ENCODE peak calls at places on chromosomes 3 and 15, in eight cellular contexts. One of them, this sample, is unnamed.

GRCh38 chr3:49006591-49007067 is 562 bp upstream of the WDR6 start:
- DNase-seq in suprapubic skin: peak
- DNase-seq in kidney: peak
- DNase-seq in vagina: no peak
- DNase-seq in GM10248: no peak
- DNase-seq in A549: no peak
- DNase-seq in AG04449: no peak
- DNase-seq in IMR-90: peak
- DNase-seq in this sample: no peak

GRCh38 chr3:170055209-170055608 is 17.4 kb downstream of the GPR160 start:
- DNase-seq in GM10248: peak
- DNase-seq in suprapubic skin: no peak
- DNase-seq in kidney: no peak
- DNase-seq in IMR-90: peak
- DNase-seq in AG04449: no peak
- DNase-seq in A549: no peak
- DNase-seq in vagina: no peak
- DNase-seq in this sample: no peak

GRCh38 chr15:88800026-88800425 is 3.2 kb upstream of the ACAN start:
- DNase-seq in AG04449: no peak
- DNase-seq in suprapubic skin: no peak
- DNase-seq in A549: peak
- DNase-seq in GM10248: no peak
- DNase-seq in kidney: no peak
- DNase-seq in IMR-90: peak
- DNase-seq in vagina: no peak
- DNase-seq in this sample: no peak

GRCh38 chr3:101809178-101810022 is 30.4 kb downstream of the NXPE3 start:
- DNase-seq in AG04449: no peak
- DNase-seq in suprapubic skin: no peak
- DNase-seq in A549: peak
- DNase-seq in IMR-90: peak
- DNase-seq in kidney: no peak
- DNase-seq in vagina: no peak
- DNase-seq in GM10248: peak
- DNase-seq in this sample: no peak

GRCh38 chr3:109819786-109820185 is 482.4 kb upstream of the DPPA4 start:
- DNase-seq in vagina: no peak
- DNase-seq in IMR-90: no peak
- DNase-seq in kidney: no peak
- DNase-seq in suprapubic skin: no peak
- DNase-seq in GM10248: no peak
- DNase-seq in AG04449: no peak
- DNase-seq in A549: no peak
- DNase-seq in this sample: no peak

GRCh38 chr15:51736646-51737537 is 563 bp downstream of the LYSMD2 start:
- DNase-seq in vagina: no peak
- DNase-seq in AG04449: no peak
- DNase-seq in suprapubic skin: peak
- DNase-seq in IMR-90: no peak
- DNase-seq in GM10248: peak
- DNase-seq in kidney: peak
- DNase-seq in A549: peak
- DNase-seq in this sample: no peak

GRCh38 chr3:76912966-76913365 is 126.9 kb upstream of the ROBO2 start:
- DNase-seq in IMR-90: peak
- DNase-seq in suprapubic skin: no peak
- DNase-seq in A549: no peak
- DNase-seq in GM10248: no peak
- DNase-seq in AG04449: no peak
- DNase-seq in kidney: no peak
- DNase-seq in vagina: no peak
- DNase-seq in this sample: no peak

GRCh38 chr3:54756330-54756731 is 171.5 kb downstream of the LRTM1 start:
- DNase-seq in kidney: no peak
- DNase-seq in GM10248: no peak
- DNase-seq in IMR-90: peak
- DNase-seq in vagina: no peak
- DNase-seq in AG04449: peak
- DNase-seq in A549: no peak
- DNase-seq in suprapubic skin: no peak
- DNase-seq in this sample: no peak

GRCh38 chr3:189404797-189405484 is 226.2 kb upstream of the TP63 start:
- DNase-seq in AG04449: no peak
- DNase-seq in vagina: no peak
- DNase-seq in A549: peak
- DNase-seq in GM10248: peak
- DNase-seq in suprapubic skin: no peak
- DNase-seq in IMR-90: no peak
- DNase-seq in kidney: no peak
- DNase-seq in this sample: no peak

GRCh38 chr15:67137319-67137718 is 71.9 kb downstream of the SMAD3 start:
- DNase-seq in AG04449: no peak
- DNase-seq in IMR-90: no peak
- DNase-seq in kidney: no peak
- DNase-seq in GM10248: no peak
- DNase-seq in suprapubic skin: no peak
- DNase-seq in A549: no peak
- DNase-seq in vagina: no peak
- DNase-seq in this sample: no peak

GRCh38 chr3:40191850-40192448 is 117.6 kb upstream of the EIF1B start:
- DNase-seq in suprapubic skin: no peak
- DNase-seq in A549: peak
- DNase-seq in GM10248: peak
- DNase-seq in vagina: peak
- DNase-seq in kidney: no peak
- DNase-seq in AG04449: no peak
- DNase-seq in IMR-90: peak
- DNase-seq in this sample: peak

GRCh38 chr3:34037263-34037662 is 238.8 kb downstream of the PDCD6IP start:
- DNase-seq in A549: no peak
- DNase-seq in GM10248: no peak
- DNase-seq in kidney: no peak
- DNase-seq in suprapubic skin: no peak
- DNase-seq in IMR-90: no peak
- DNase-seq in AG04449: no peak
- DNase-seq in vagina: no peak
- DNase-seq in this sample: no peak

GRCh38 chr15:71002321-71002720 is 109.7 kb downstream of the LRRC49 start:
- DNase-seq in kidney: no peak
- DNase-seq in IMR-90: peak
- DNase-seq in AG04449: peak
- DNase-seq in suprapubic skin: no peak
- DNase-seq in GM10248: no peak
- DNase-seq in vagina: no peak
- DNase-seq in A549: no peak
- DNase-seq in this sample: no peak

GRCh38 chr3:158839966-158840365 is 38.1 kb downstream of the MFSD1 start:
- DNase-seq in AG04449: no peak
- DNase-seq in suprapubic skin: no peak
- DNase-seq in kidney: no peak
- DNase-seq in A549: no peak
- DNase-seq in IMR-90: no peak
- DNase-seq in vagina: no peak
- DNase-seq in GM10248: no peak
- DNase-seq in this sample: no peak

GRCh38 chr15:66704783-66705113 is 2.7 kb downstream of the SMAD6 start:
- DNase-seq in AG04449: no peak
- DNase-seq in GM10248: no peak
- DNase-seq in vagina: no peak
- DNase-seq in A549: no peak
- DNase-seq in IMR-90: no peak
- DNase-seq in kidney: no peak
- DNase-seq in suprapubic skin: no peak
- DNase-seq in this sample: no peak

GRCh38 chr3:101603184-101603583 is 29.2 kb downstream of the PCNP start:
- DNase-seq in AG04449: no peak
- DNase-seq in kidney: no peak
- DNase-seq in IMR-90: no peak
- DNase-seq in vagina: no peak
- DNase-seq in suprapubic skin: no peak
- DNase-seq in A549: no peak
- DNase-seq in GM10248: no peak
- DNase-seq in this sample: no peak

GRCh38 chr3:171865191-171865865 is 22.2 kb downstream of the TMEM212 start:
- DNase-seq in A549: no peak
- DNase-seq in kidney: no peak
- DNase-seq in suprapubic skin: no peak
- DNase-seq in IMR-90: no peak
- DNase-seq in vagina: no peak
- DNase-seq in GM10248: no peak
- DNase-seq in AG04449: no peak
- DNase-seq in this sample: no peak

GRCh38 chr15:74144153-74144775 is 13.9 kb downstream of the ISLR2 start:
- DNase-seq in vagina: no peak
- DNase-seq in suprapubic skin: no peak
- DNase-seq in A549: peak
- DNase-seq in kidney: no peak
- DNase-seq in GM10248: no peak
- DNase-seq in AG04449: no peak
- DNase-seq in IMR-90: no peak
- DNase-seq in this sample: no peak

GRCh38 chr3:152309031-152309430 is 40.3 kb downstream of the MBNL1 start:
- DNase-seq in IMR-90: no peak
- DNase-seq in AG04449: no peak
- DNase-seq in A549: no peak
- DNase-seq in GM10248: no peak
- DNase-seq in suprapubic skin: no peak
- DNase-seq in vagina: no peak
- DNase-seq in kidney: no peak
- DNase-seq in this sample: no peak

GRCh38 chr3:167684389-167684993 is 30.7 kb upstream of the WDR49 start:
- DNase-seq in kidney: no peak
- DNase-seq in AG04449: peak
- DNase-seq in vagina: no peak
- DNase-seq in suprapubic skin: no peak
- DNase-seq in A549: peak
- DNase-seq in GM10248: peak
- DNase-seq in IMR-90: peak
- DNase-seq in this sample: no peak

GRCh38 chr3:50607271-50608091 is 4.1 kb downstream of the CISH start:
- DNase-seq in IMR-90: no peak
- DNase-seq in AG04449: no peak
- DNase-seq in vagina: no peak
- DNase-seq in A549: no peak
- DNase-seq in suprapubic skin: no peak
- DNase-seq in kidney: peak
- DNase-seq in GM10248: no peak
- DNase-seq in this sample: no peak

GRCh38 chr15:77546050-77546501 is 86.6 kb downstream of the LINGO1 start:
- DNase-seq in GM10248: no peak
- DNase-seq in kidney: peak
- DNase-seq in suprapubic skin: no peak
- DNase-seq in vagina: no peak
- DNase-seq in A549: peak
- DNase-seq in AG04449: peak
- DNase-seq in IMR-90: peak
- DNase-seq in this sample: no peak

GRCh38 chr3:54345976-54346375 is 223.6 kb downstream of the CACNA2D3 start:
- DNase-seq in A549: no peak
- DNase-seq in suprapubic skin: no peak
- DNase-seq in kidney: no peak
- DNase-seq in AG04449: no peak
- DNase-seq in IMR-90: no peak
- DNase-seq in vagina: peak
- DNase-seq in GM10248: no peak
- DNase-seq in this sample: no peak

DNA sequence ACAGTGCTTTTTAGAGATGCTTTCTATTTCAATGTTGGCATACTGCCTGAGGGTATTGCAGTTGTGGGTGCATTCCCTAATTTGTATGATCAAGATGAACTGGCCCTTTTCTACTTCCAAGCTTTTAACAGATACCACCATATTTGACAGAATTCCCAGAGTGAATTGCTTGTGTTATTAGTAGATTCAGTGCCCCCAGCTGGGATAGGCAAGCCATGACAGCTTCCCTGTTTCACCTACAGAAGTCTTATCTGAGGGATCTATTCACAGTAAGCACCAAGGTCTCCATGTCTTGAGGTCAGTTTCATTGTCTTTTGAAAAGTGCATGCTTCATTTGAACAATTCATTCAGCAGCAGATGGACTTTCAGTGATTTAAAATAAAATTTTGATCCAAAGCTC is 68.8 kb upstream of the GOLGA6B start:
- DNase-seq in IMR-90: peak
- DNase-seq in kidney: no peak
- DNase-seq in vagina: no peak
- DNase-seq in GM10248: no peak
- DNase-seq in A549: peak
- DNase-seq in AG04449: no peak
- DNase-seq in suprapubic skin: no peak
- DNase-seq in this sample: no peak
- TF ChIP-seq CTCF in IMR-90: peak
- TF ChIP-seq CTCF in kidney: no peak
- TF ChIP-seq CTCF in vagina: no peak
- TF ChIP-seq CTCF in GM10248: peak
- TF ChIP-seq CTCF in A549: no peak
- TF ChIP-seq CTCF in AG04449: no peak
- TF ChIP-seq CTCF in suprapubic skin: no peak
- TF ChIP-seq CTCF in this sample: peak

GRCh38 chr15:100972975-100973350 is 53.8 kb downstream of the LRRK1 start:
- DNase-seq in suprapubic skin: no peak
- DNase-seq in kidney: peak
- DNase-seq in IMR-90: no peak
- DNase-seq in vagina: no peak
- DNase-seq in A549: no peak
- DNase-seq in AG04449: no peak
- DNase-seq in GM10248: no peak
- DNase-seq in this sample: no peak
- TF ChIP-seq CTCF in suprapubic skin: no peak
- TF ChIP-seq CTCF in kidney: no peak
- TF ChIP-seq CTCF in IMR-90: no peak
- TF ChIP-seq CTCF in vagina: no peak
- TF ChIP-seq CTCF in A549: no peak
- TF ChIP-seq CTCF in AG04449: no peak
- TF ChIP-seq CTCF in GM10248: no peak
- TF ChIP-seq CTCF in this sample: no peak

GRCh38 chr15:48177875-48178611 is at the start of gene MYEF2:
- DNase-seq in vagina: no peak
- DNase-seq in AG04449: no peak
- DNase-seq in GM10248: peak
- DNase-seq in kidney: peak
- DNase-seq in suprapubic skin: peak
- DNase-seq in IMR-90: peak
- DNase-seq in A549: peak
- DNase-seq in this sample: peak
- TF ChIP-seq CTCF in vagina: no peak
- TF ChIP-seq CTCF in AG04449: no peak
- TF ChIP-seq CTCF in GM10248: no peak
- TF ChIP-seq CTCF in kidney: no peak
- TF ChIP-seq CTCF in suprapubic skin: no peak
- TF ChIP-seq CTCF in IMR-90: no peak
- TF ChIP-seq CTCF in A549: no peak
- TF ChIP-seq CTCF in this sample: no peak

GRCh38 chr3:65251375-65251774 is 563.6 kb upstream of the ADAMTS9 start:
- DNase-seq in kidney: no peak
- DNase-seq in IMR-90: no peak
- DNase-seq in AG04449: no peak
- DNase-seq in vagina: no peak
- DNase-seq in A549: no peak
- DNase-seq in GM10248: no peak
- DNase-seq in suprapubic skin: no peak
- DNase-seq in this sample: no peak

GRCh38 chr3:65246561-65246960 is 558.8 kb upstream of the ADAMTS9 start:
- DNase-seq in suprapubic skin: no peak
- DNase-seq in vagina: no peak
- DNase-seq in GM10248: no peak
- DNase-seq in AG04449: no peak
- DNase-seq in kidney: no peak
- DNase-seq in IMR-90: no peak
- DNase-seq in A549: no peak
- DNase-seq in this sample: no peak

GRCh38 chr3:65245133-65246076 is 557.6 kb upstream of the ADAMTS9 start:
- DNase-seq in GM10248: no peak
- DNase-seq in AG04449: no peak
- DNase-seq in kidney: no peak
- DNase-seq in suprapubic skin: no peak
- DNase-seq in IMR-90: peak
- DNase-seq in vagina: no peak
- DNase-seq in A549: no peak
- DNase-seq in this sample: no peak
- TF ChIP-seq CTCF in GM10248: no peak
- TF ChIP-seq CTCF in AG04449: no peak
- TF ChIP-seq CTCF in kidney: peak
- TF ChIP-seq CTCF in suprapubic skin: peak
- TF ChIP-seq CTCF in IMR-90: peak
- TF ChIP-seq CTCF in vagina: peak
- TF ChIP-seq CTCF in A549: no peak
- TF ChIP-seq CTCF in this sample: peak

This sample was measured in osteocyte.